ENCODE peak calls at places on chromosomes 4 and X, in nine cellular contexts. F, U, A, Y, V, R, I, N and D are unnamed samples.

GRCh38 chr4:139416073-139416673 is 37.7 kb upstream of the RAB33B start:
- DNase-seq in U (no peak), N (no peak), R (no peak), I (no peak), V (no peak), A (peak), F (no peak), Y (peak), D (no peak)

GRCh38 chrX:24023972-24024664 is 2.9 kb downstream of the KLHL15 start:
- DNase-seq in Y (peak), I (no peak), V (no peak), N (no peak), A (peak), U (no peak), F (no peak), R (no peak), D (no peak)

GRCh38 chr4:77360451-77360850 is 203.4 kb downstream of the CCNG2 start:
- DNase-seq in U (no peak), N (no peak), V (no peak), R (peak), F (no peak), A (no peak), I (no peak), Y (no peak), D (no peak)

GRCh38 chr4:111630705-111631104 is 514.5 kb upstream of the FAM241A start:
- DNase-seq in U (no peak), A (peak), I (no peak), Y (no peak), F (no peak), N (peak), V (no peak), R (no peak), D (no peak)

GRCh38 chrX:29634516-29634915 is 580.8 kb upstream of the MAGEB2 start:
- DNase-seq in R (no peak), U (no peak), F (no peak), I (no peak), Y (no peak), A (peak), N (no peak), V (no peak), D (no peak)

GRCh38 chr4:80461412-80461811 is 125.9 kb downstream of the CFAP299 start:
- DNase-seq in U (no peak), Y (no peak), N (peak), F (no peak), R (no peak), I (no peak), V (no peak), A (no peak), D (no peak)

GRCh38 chr4:40377462-40378385 is 42.6 kb downstream of the CHRNA9 start:
- DNase-seq in N (no peak), V (no peak), U (no peak), I (no peak), Y (no peak), A (peak), R (no peak), F (no peak), D (no peak)

GRCh38 chr4:150366487-150366999 is 215.4 kb upstream of the MAB21L2 start:
- DNase-seq in A (no peak), R (peak), F (no peak), U (no peak), I (no peak), V (no peak), Y (no peak), N (peak), D (no peak)

GRCh38 chr4:148273501-148273986 is 168.7 kb downstream of the NR3C2 start:
- DNase-seq in A (no peak), I (no peak), V (no peak), Y (no peak), R (no peak), U (no peak), N (no peak), F (peak), D (peak)

GRCh38 chrX:7690842-7691241 is 152.1 kb upstream of the VCX start:
- DNase-seq in V (no peak), R (no peak), I (no peak), A (no peak), U (no peak), Y (no peak), F (no peak), N (peak), D (no peak)

GRCh38 chrX:110026099-110026844 is 23.4 kb downstream of the TMEM164 start:
- DNase-seq in F (no peak), N (no peak), U (no peak), R (no peak), Y (no peak), A (peak), V (no peak), I (no peak), D (no peak)

GRCh38 chrX:10833299-10834169 is 213.1 kb upstream of the MID1 start:
- DNase-seq in V (no peak), A (no peak), N (peak), I (peak), U (no peak), F (peak), Y (no peak), R (no peak), D (peak)

GRCh38 chrX:2404816-2405215 is 96.0 kb downstream of the DHRSX start:
- DNase-seq in R (no peak), N (no peak), F (peak), A (no peak), U (no peak), Y (no peak), I (no peak), V (no peak), D (no peak)

GRCh38 chr4:3613980-3614730 is 81.9 kb upstream of the LRPAP1 start:
- DNase-seq in U (no peak), Y (no peak), R (peak), F (no peak), N (no peak), V (no peak), I (peak), A (peak), D (peak)